ENCODE peak calls at places on chromosomes 4 and X, in five cellular contexts. R, Z, D, T and G are unnamed samples.

GRCh38 chrX:41003501-41004286 is 81.6 kb upstream of the USP9X start:
- DNase-seq in R (no peak), Z (no peak), D (no peak), T (no peak), G (no peak)

GRCh38 chr4:17033256-17034245 is 135.1 kb upstream of the LDB2 start:
- DNase-seq in R (no peak), Z (no peak), D (no peak), T (no peak), G (no peak)

GRCh38 chrX:153935326-153935851 is 552 bp upstream of the NAA10 start:
- DNase-seq in R (no peak), Z (no peak), D (no peak), T (no peak), G (no peak)

GRCh38 chr4:127601029-127601428 is 31.7 kb upstream of the INTU start:
- DNase-seq in R (no peak), Z (no peak), D (no peak), T (no peak), G (no peak)

GRCh38 chr4:127709456-127709855 is 20.7 kb upstream of the SLC25A31 start:
- DNase-seq in R (no peak), Z (no peak), D (no peak), T (no peak), G (no peak)

GRCh38 chr4:106079616-106080015 is 184.3 kb downstream of the NPNT start:
- DNase-seq in R (no peak), Z (no peak), D (no peak), T (no peak), G (no peak)

GRCh38 chr4:68336530-68336929 is 13.4 kb downstream of the YTHDC1 start:
- DNase-seq in R (no peak), Z (no peak), D (no peak), T (no peak), G (no peak)

GRCh38 chrX:42948723-42949122 is 170.8 kb upstream of the PPP1R2C start:
- DNase-seq in R (no peak), Z (peak; percentile 37), D (no peak), T (no peak), G (peak; percentile 34)

GRCh38 chrX:89021964-89022363 is 274.9 kb downstream of the CPXCR1 start:
- DNase-seq in R (no peak), Z (no peak), D (no peak), T (no peak), G (no peak)

GRCh38 chr4:1226167-1226514 is 22.8 kb downstream of the CTBP1 start:
- DNase-seq in R (no peak), Z (no peak), D (no peak), T (no peak), G (no peak)

GRCh38 chr4:41120297-41121217 is 93.8 kb downstream of the APBB2 start:
- DNase-seq in R (no peak), Z (no peak), D (no peak), T (no peak), G (no peak)

GRCh38 chr4:107631568-107631967 is 88.5 kb downstream of the PAPSS1 start:
- DNase-seq in R (no peak), Z (no peak), D (no peak), T (no peak), G (no peak)

GRCh38 chrX:130523460-130524394 is 121.9 kb downstream of the RBMX2 start:
- DNase-seq in R (peak; percentile 73), Z (no peak), D (no peak), T (no peak), G (no peak)

GRCh38 chrX:133046601-133047000 is 50.3 kb downstream of the USP26 start:
- DNase-seq in R (no peak), Z (no peak), D (no peak), T (no peak), G (no peak)

GRCh38 chrX:129823115-129823514 is 20.6 kb downstream of the ZDHHC9 start:
- DNase-seq in R (peak; percentile 38), Z (peak; percentile 39), D (peak; percentile 39), T (no peak), G (no peak)

GRCh38 chr4:151674804-151675290 is 86.0 kb downstream of the GATB start:
- DNase-seq in R (peak; percentile 71), Z (no peak), D (no peak), T (no peak), G (no peak)

GRCh38 chrX:109345866-109346265 is 136.0 kb downstream of the GUCY2F start:
- DNase-seq in R (no peak), Z (no peak), D (no peak), T (no peak), G (no peak)

GRCh38 chr4:152776352-152776751 is 3.2 kb downstream of the TIGD4 start:
- DNase-seq in R (no peak), Z (no peak), D (no peak), T (no peak), G (no peak)

GRCh38 chr4:116632269-116632668 is 453.1 kb downstream of the TRAM1L1 start:
- DNase-seq in R (no peak), Z (no peak), D (no peak), T (no peak), G (no peak)

GRCh38 chr4:186765138-186765537 is 41.5 kb upstream of the FAT1 start:
- DNase-seq in R (no peak), Z (no peak), D (peak; percentile 41), T (peak; percentile 35), G (no peak)

GRCh38 chr4:91325495-91325894 is 978.3 kb upstream of the GRID2 start:
- DNase-seq in R (no peak), Z (no peak), D (no peak), T (no peak), G (no peak)

GRCh38 chr4:10031663-10032590 is 10.6 kb upstream of the SLC2A9 start:
- DNase-seq in R (peak; percentile 51), Z (no peak), D (no peak), T (no peak), G (no peak)

GRCh38 chrX:115341421-115341820 is 51.9 kb downstream of the LUZP4 start:
- DNase-seq in R (no peak), Z (no peak), D (no peak), T (no peak), G (no peak)

GRCh38 chr4:123616970-123617392 is 220.4 kb downstream of the SPRY1 start:
- DNase-seq in R (peak; percentile 23), Z (peak; percentile 3), D (no peak), T (peak; percentile 64), G (no peak)

GRCh38 chrX:53817548-53817947 is 131.0 kb upstream of the HUWE1 start:
- DNase-seq in R (no peak), Z (no peak), D (no peak), T (no peak), G (no peak)

GRCh38 chr4:2246384-2247127 is 4.6 kb upstream of the HAUS3 start:
- DNase-seq in R (no peak), Z (no peak), D (no peak), T (no peak), G (no peak)